ENCODE peak calls at places on chromosome 12, in eight cellular contexts. B is anterior cingulate cortex, I is stomach, P is fibroblast of the aortic adventitia, F is COR-L47, M is GM04503, H is heart right ventricle, N is HEK293T. A is an unnamed sample.

GRCh38 chr12:108777156-108777555 is 45.8 kb upstream of the CORO1C start:
- DNase-seq in P (no peak), M (no peak), B (no peak), N (no peak), H (no peak), F (no peak), I (no peak), A (no peak)

GRCh38 chr12:80187660-80188090 is 88.3 kb downstream of the OTOGL start:
- DNase-seq in B (no peak), P (peak), M (no peak), F (peak), H (peak), N (peak), I (no peak), A (no peak)

GRCh38 chr12:52144512-52145227 is 47.1 kb downstream of the KRT80 start:
- DNase-seq in M (no peak), N (no peak), F (no peak), B (no peak), P (no peak), I (no peak), H (no peak), A (no peak)

GRCh38 chr12:52119398-52120254 is 40.1 kb downstream of the SMIM41 start:
- DNase-seq in P (peak), I (peak), M (no peak), N (peak), B (no peak), H (no peak), F (peak), A (no peak)

GRCh38 chr12:83472772-83473171 is 786.1 kb downstream of the TMTC2 start:
- DNase-seq in F (no peak), B (no peak), N (no peak), M (no peak), I (no peak), H (no peak), P (no peak), A (no peak)

GRCh38 chr12:7108042-7108927 is 729 bp downstream of the C1RL start:
- DNase-seq in N (no peak), F (peak), B (no peak), P (peak), H (peak), M (no peak), I (peak), A (peak)

GRCh38 chr12:123897221-123897620 is 75.4 kb downstream of the CCDC92 start:
- DNase-seq in B (no peak), H (no peak), P (peak), I (no peak), N (no peak), M (peak), F (no peak), A (no peak)

GRCh38 chr12:65822732-65823480 is 1.4 kb upstream of the HMGA2 start:
- DNase-seq in F (no peak), P (peak), M (no peak), B (no peak), N (peak), I (peak), H (no peak), A (no peak)

GRCh38 chr12:108167974-108168373 is 38.9 kb downstream of the WSCD2 start:
- DNase-seq in M (no peak), I (no peak), B (no peak), N (no peak), P (no peak), F (no peak), H (no peak), A (no peak)

GRCh38 chr12:125143491-125143890 is 78.3 kb downstream of the AACS start:
- DNase-seq in M (peak), I (no peak), N (no peak), B (no peak), H (peak), F (no peak), P (peak), A (no peak)

GRCh38 chr12:161823-162222 is 52.1 kb downstream of the SLC6A12 start:
- DNase-seq in M (no peak), B (no peak), F (no peak), P (no peak), I (no peak), N (no peak), H (no peak), A (no peak)

GRCh38 chr12:78418919-78419318 is 445.7 kb upstream of the SYT1 start:
- DNase-seq in M (no peak), I (no peak), F (no peak), H (no peak), N (no peak), P (no peak), B (no peak), A (no peak)

GRCh38 chr12:77352941-77353340 is 287.6 kb upstream of the E2F7 start:
- DNase-seq in F (no peak), P (peak), M (no peak), I (no peak), H (no peak), N (no peak), B (no peak), A (no peak)

GRCh38 chr12:75724913-75725312 is 213.5 kb upstream of the KRR1 start:
- DNase-seq in P (peak), M (peak), F (peak), I (no peak), N (no peak), B (no peak), H (no peak), A (no peak)

GRCh38 chr12:124323771-124324530 is 29.1 kb downstream of the RFLNA start:
- DNase-seq in N (no peak), B (no peak), H (no peak), P (peak), I (no peak), F (no peak), M (no peak), A (no peak)

GRCh38 chr12:94875525-94875924 is 128.0 kb downstream of the NDUFA12 start:
- DNase-seq in M (no peak), B (no peak), N (peak), H (no peak), F (peak), P (peak), I (no peak), A (no peak)

GRCh38 chr12:90940872-90941499 is 14.0 kb downstream of the CCER1 start:
- DNase-seq in N (peak), P (peak), F (peak), H (no peak), M (no peak), I (no peak), B (no peak), A (no peak)

GRCh38 chr12:6899837-6900519 is 4.6 kb upstream of the LRRC23 start:
- DNase-seq in H (peak), P (peak), N (no peak), F (peak), B (peak), I (peak), M (no peak), A (no peak)

GRCh38 chr12:15350643-15351042 is 28.3 kb downstream of the PTPRO start:
- DNase-seq in I (no peak), F (no peak), M (no peak), H (no peak), P (peak), N (no peak), B (no peak), A (no peak)

GRCh38 chr12:32444895-32445294 is 45.5 kb downstream of the FGD4 start:
- DNase-seq in B (no peak), I (no peak), P (peak), M (no peak), F (peak), N (no peak), H (no peak), A (no peak)

GRCh38 chr12:78645956-78646355 is 218.6 kb upstream of the SYT1 start:
- DNase-seq in I (no peak), B (no peak), M (peak), P (peak), F (no peak), N (no peak), H (no peak), A (no peak)

GRCh38 chr12:104750061-104750460 is 208.0 kb downstream of the SLC41A2 start:
- DNase-seq in B (no peak), F (no peak), I (no peak), H (no peak), N (no peak), P (peak), M (no peak), A (no peak)

GRCh38 chr12:5904441-5904840 is 40.6 kb downstream of the ANO2 start:
- DNase-seq in P (no peak), F (no peak), M (no peak), N (no peak), B (no peak), H (no peak), I (no peak), A (no peak)

GRCh38 chr12:113751513-113751912 is 214.6 kb downstream of the RBM19 start:
- DNase-seq in N (no peak), F (no peak), P (no peak), M (no peak), H (no peak), I (no peak), B (no peak), A (no peak)

GRCh38 chr12:92987846-92988621 is 58.9 kb upstream of the EEA1 start:
- DNase-seq in N (no peak), M (no peak), I (no peak), P (no peak), B (no peak), F (no peak), H (peak), A (no peak)

GRCh38 chr12:40819427-40820108 is 127.3 kb downstream of the CNTN1 start:
- DNase-seq in I (no peak), N (peak), B (no peak), P (no peak), M (no peak), F (no peak), H (no peak), A (no peak)

GRCh38 chr12:91804533-91804932 is 341.1 kb downstream of the BTG1 start:
- DNase-seq in F (no peak), P (no peak), N (no peak), M (no peak), B (no peak), H (no peak), I (no peak), A (no peak)

A was measured in T-helper 22 cell.